ENCODE peak calls at places on chromosomes 11 and 22, in ten cellular contexts. T is ovary; R is iPS-NIHi11; X is colonic mucosa; J is transverse colon; V is naive thymus-derived CD8-positive, alpha-beta T cell; W is SHP77; A is NCI-H1048; H is HFF-Myc; C is adrenal gland. M is an unnamed sample.

GRCh38 chr22:47837703-47838102 is 1075.3 kb downstream of the TBC1D22A start:
- DNase-seq in W (peak), T (no peak), J (no peak), C (no peak), A (no peak), R (no peak), X (no peak), V (no peak), H (no peak), M (no peak)

GRCh38 chr11:118928108-118928869 is 2.6 kb upstream of the BCL9L start:
- DNase-seq in A (peak), W (peak), J (peak), T (peak), V (peak), R (peak), H (peak), X (peak), C (peak), M (peak)

GRCh38 chr11:130157111-130157510 is 2.5 kb upstream of the ST14 start:
- DNase-seq in R (no peak), J (no peak), V (no peak), W (no peak), C (no peak), T (no peak), H (no peak), A (no peak), X (no peak), M (no peak)

GRCh38 chr11:10454902-10455631 is at the start of gene AMPD3:
- DNase-seq in H (peak), V (no peak), C (peak), X (no peak), R (no peak), A (no peak), T (peak), J (peak), W (peak), M (peak)

GRCh38 chr22:47724030-47724429 is 961.6 kb downstream of the TBC1D22A start:
- DNase-seq in A (no peak), R (no peak), W (no peak), V (no peak), T (no peak), X (no peak), C (no peak), H (no peak), J (no peak), M (no peak)

GRCh38 chr11:102513869-102514268 is 16.7 kb downstream of the MMP7 start:
- DNase-seq in H (no peak), X (peak), W (no peak), V (no peak), C (peak), R (no peak), A (no peak), J (peak), T (no peak), M (peak)

GRCh38 chr11:94803491-94803890 is 35.3 kb downstream of the AMOTL1 start:
- DNase-seq in X (no peak), W (no peak), V (no peak), R (no peak), C (no peak), J (no peak), H (no peak), A (no peak), T (no peak), M (no peak)

GRCh38 chr11:96075532-96075959 is 151.6 kb upstream of the MTMR2 start:
- DNase-seq in T (no peak), H (no peak), V (no peak), R (no peak), C (no peak), X (no peak), J (no peak), W (no peak), A (no peak), M (no peak)

GRCh38 chr22:27551402-27551801 is 250.2 kb downstream of the MN1 start:
- DNase-seq in T (no peak), X (no peak), H (no peak), R (no peak), V (no peak), W (no peak), C (no peak), A (no peak), J (no peak), M (no peak)

GRCh38 chr22:28670691-28671261 is 8.9 kb downstream of the TTC28 start:
- DNase-seq in A (no peak), C (no peak), H (no peak), J (no peak), W (no peak), R (no peak), T (no peak), V (no peak), X (no peak), M (no peak)

GRCh38 chr22:25488244-25489020 is 76.0 kb upstream of the GRK3 start:
- DNase-seq in A (no peak), H (no peak), T (peak), J (peak), R (peak), C (peak), W (peak), X (peak), V (no peak), M (peak)

GRCh38 chr11:29310016-29310415 is 706.8 kb downstream of the KCNA4 start:
- DNase-seq in J (no peak), R (no peak), T (no peak), X (no peak), H (no peak), V (no peak), A (no peak), W (no peak), C (no peak), M (no peak)

GRCh38 chr11:126510621-126511370 is 155.3 kb downstream of the ST3GAL4 start:
- DNase-seq in H (no peak), X (no peak), W (no peak), J (no peak), V (no peak), R (peak), T (no peak), A (no peak), C (no peak), M (no peak)

GRCh38 chr11:18012314-18012905 is 437 bp downstream of the SERGEF start:
- DNase-seq in A (no peak), T (no peak), V (peak), J (peak), C (peak), W (no peak), H (no peak), X (peak), R (peak), M (peak)

GRCh38 chr11:106086135-106086534 is 8.7 kb downstream of the AASDHPPT start:
- DNase-seq in A (no peak), R (no peak), W (no peak), H (no peak), C (no peak), J (no peak), X (no peak), V (no peak), T (no peak), M (no peak)

GRCh38 chr22:46792841-46793261 is 30.4 kb downstream of the TBC1D22A start:
- DNase-seq in W (no peak), C (no peak), T (no peak), X (no peak), A (no peak), H (no peak), R (no peak), V (no peak), J (no peak), M (no peak)

GRCh38 chr22:38262051-38262795 is 10.6 kb downstream of the TMEM184B start:
- DNase-seq in W (peak), H (no peak), T (peak), V (peak), X (peak), C (peak), A (no peak), J (peak), R (peak), M (peak)

GRCh38 chr22:29314074-29314473 is 1.4 kb downstream of the RASL10A start:
- DNase-seq in C (no peak), V (no peak), T (peak), R (peak), A (no peak), J (peak), H (no peak), W (no peak), X (peak), M (no peak)

GRCh38 chr11:24747275-24748251 is 250.7 kb downstream of the LUZP2 start:
- DNase-seq in T (no peak), J (no peak), H (no peak), V (no peak), C (no peak), R (no peak), W (peak), X (no peak), A (no peak), M (no peak)

GRCh38 chr11:131944709-131945108 is 574.3 kb downstream of the NTM start:
- DNase-seq in J (no peak), W (no peak), H (no peak), A (no peak), V (no peak), R (no peak), T (no peak), X (no peak), C (no peak), M (no peak)

M was measured in psoas muscle.